ENCODE peak calls at places on chromosome 6, in six cellular contexts. F, W, S, M, C and P are unnamed samples.

GRCh38 chr6:74891358-74891811 is 314.5 kb downstream of the COL12A1 start:
- DNase-seq in M (no peak), C (no peak), W (no peak), F (no peak), S (no peak), P (no peak)

GRCh38 chr6:18753071-18753470 is 365.9 kb downstream of the RNF144B start:
- DNase-seq in M (no peak), C (no peak), W (no peak), S (no peak), F (no peak), P (no peak)

GRCh38 chr6:41643899-41644269 is 5.6 kb downstream of the MDFI start:
- DNase-seq in F (no peak), S (no peak), W (no peak), M (no peak), C (no peak), P (no peak)

GRCh38 chr6:156449128-156449527 is 328.1 kb upstream of the ARID1B start:
- DNase-seq in M (no peak), S (no peak), F (no peak), W (no peak), C (no peak), P (no peak)

GRCh38 chr6:21808551-21809181 is 215.1 kb downstream of the SOX4 start:
- DNase-seq in M (no peak), S (no peak), C (no peak), W (no peak), F (no peak), P (no peak)

GRCh38 chr6:43774776-43775583 is 5.0 kb downstream of the VEGFA start:
- DNase-seq in S (peak), W (peak), C (peak), F (no peak), M (peak), P (no peak)

GRCh38 chr6:145009691-145010090 is 724.6 kb downstream of the UTRN start:
- DNase-seq in S (no peak), C (no peak), W (no peak), F (no peak), M (no peak), P (no peak)

GRCh38 chr6:31907158-31907813 is 5.4 kb upstream of the ZBTB12 start:
- DNase-seq in W (no peak), M (no peak), C (no peak), F (no peak), S (no peak), P (no peak)

GRCh38 chr6:170210026-170210390 is 80.9 kb downstream of the DLL1 start:
- DNase-seq in S (no peak), F (no peak), M (no peak), C (no peak), W (no peak), P (no peak)

GRCh38 chr6:133641111-133641510 is 247.8 kb upstream of the TCF21 start:
- DNase-seq in S (no peak), C (no peak), W (no peak), F (no peak), M (no peak), P (no peak)

GRCh38 chr6:38187285-38187684 is 367.8 kb downstream of the ZFAND3 start:
- DNase-seq in F (no peak), M (no peak), W (no peak), S (no peak), C (no peak), P (no peak)

GRCh38 chr6:39225543-39225942 is 3.7 kb downstream of the KCNK5 start:
- DNase-seq in W (no peak), F (no peak), M (no peak), C (no peak), S (no peak), P (no peak)

GRCh38 chr6:88376759-88377387 is 210.7 kb upstream of the CNR1 start:
- DNase-seq in F (no peak), C (no peak), M (no peak), S (no peak), W (no peak), P (no peak)

GRCh38 chr6:15066433-15067337 is 179.2 kb upstream of the JARID2 start:
- DNase-seq in F (peak), S (no peak), C (no peak), W (no peak), M (no peak), P (no peak)

GRCh38 chr6:67433124-67433523 is 1202.0 kb upstream of the ADGRB3 start:
- DNase-seq in C (no peak), S (no peak), F (no peak), W (no peak), M (no peak), P (no peak)

GRCh38 chr6:17315262-17315661 is 34.1 kb downstream of the RBM24 start:
- DNase-seq in S (no peak), F (no peak), M (no peak), C (no peak), W (no peak), P (no peak)

GRCh38 chr6:15260099-15260821 is 14.4 kb downstream of the JARID2 start:
- DNase-seq in F (no peak), C (no peak), M (no peak), S (no peak), W (no peak), P (no peak)

GRCh38 chr6:16354692-16355091 is 116.3 kb downstream of the GMPR start:
- DNase-seq in W (no peak), M (no peak), F (no peak), C (no peak), S (no peak), P (no peak)

GRCh38 chr6:81763968-81764367 is 11.5 kb upstream of the TENT5A start:
- DNase-seq in M (no peak), C (no peak), W (no peak), S (no peak), F (no peak), P (no peak)

GRCh38 chr6:5471044-5471443 is 209.7 kb downstream of the FARS2 start:
- DNase-seq in W (peak), S (peak), F (no peak), M (no peak), C (no peak), P (no peak)

GRCh38 chr6:158642097-158642601 is 2.4 kb downstream of the DYNLT1 start:
- DNase-seq in M (peak), F (no peak), C (no peak), S (no peak), W (no peak), P (peak)

GRCh38 chr6:128438311-128438916 is 82.0 kb downstream of the PTPRK start:
- DNase-seq in W (no peak), S (no peak), M (no peak), F (no peak), C (no peak), P (no peak)

GRCh38 chr6:88491266-88491665 is 325.1 kb upstream of the CNR1 start:
- DNase-seq in S (no peak), M (no peak), W (no peak), C (no peak), F (no peak), P (no peak)

GRCh38 chr6:89118931-89119330 is 1.1 kb upstream of the SRSF12 start:
- DNase-seq in M (no peak), C (no peak), F (no peak), W (no peak), S (no peak), P (no peak)

GRCh38 chr6:89944826-89945407 is 50.6 kb downstream of the GJA10 start:
- DNase-seq in F (no peak), C (no peak), W (no peak), S (no peak), M (no peak), P (no peak)

GRCh38 chr6:82441047-82441770 is 77.6 kb downstream of the TPBG start:
- DNase-seq in M (no peak), F (no peak), W (no peak), C (no peak), S (no peak), P (no peak)

GRCh38 chr6:89459501-89459900 is 26.5 kb downstream of the ANKRD6 start:
- DNase-seq in M (no peak), W (no peak), F (no peak), S (no peak), C (no peak), P (no peak)

GRCh38 chr6:156010-156409 is 136.3 kb upstream of the DUSP22 start:
- DNase-seq in F (no peak), C (no peak), M (no peak), S (no peak), W (no peak), P (no peak)

GRCh38 chr6:153616506-153616905 is 422.5 kb upstream of the OPRM1 start:
- DNase-seq in M (no peak), W (no peak), S (no peak), C (no peak), F (no peak), P (no peak)

GRCh38 chr6:169445661-169446581 is 192.3 kb upstream of the THBS2 start:
- DNase-seq in S (no peak), M (peak), W (no peak), F (no peak), C (no peak), P (no peak)

GRCh38 chr6:2938632-2939083 is 32.7 kb downstream of the SERPINB6 start:
- DNase-seq in M (peak), S (no peak), W (no peak), F (no peak), C (no peak), P (no peak)

GRCh38 chr6:116482780-116483179 is 21.6 kb downstream of the CALHM6 start:
- DNase-seq in F (no peak), M (no peak), C (no peak), W (no peak), S (no peak), P (no peak)

GRCh38 chr6:146851837-146852236 is 253.1 kb downstream of the ADGB start:
- DNase-seq in S (no peak), C (no peak), W (no peak), F (no peak), M (no peak), P (no peak)

GRCh38 chr6:159679091-159680077 is 13.7 kb downstream of the SOD2 start:
- DNase-seq in W (no peak), M (no peak), F (no peak), C (no peak), S (no peak), P (no peak)

GRCh38 chr6:168715643-168716481 is 274.9 kb downstream of the SMOC2 start:
- DNase-seq in W (no peak), M (no peak), C (no peak), S (no peak), F (no peak), P (no peak)

GRCh38 chr6:130602151-130602770 is 224.9 kb upstream of the SMLR1 start:
- DNase-seq in M (no peak), F (no peak), W (no peak), S (no peak), C (no peak), P (no peak)

GRCh38 chr6:25369043-25369442 is 89.9 kb downstream of the CARMIL1 start:
- DNase-seq in M (no peak), C (no peak), S (no peak), W (no peak), F (no peak), P (no peak)

GRCh38 chr6:123926000-123926399 is 122.3 kb downstream of the NKAIN2 start:
- DNase-seq in F (no peak), S (no peak), M (no peak), C (no peak), W (no peak), P (no peak)